ENCODE peak calls at places on chromosomes 11 and 22, in nine cellular contexts. E is Karpas-422; I is RWPE1; D is IMR-90; B is hippocampal formation; O is transverse colon; H is kidney tubule cell; W is GM12892; J is stimulated activated CD4-positive, alpha-beta T cell treated with anti-CD3 and anti-CD28 coated beads, Interleukin-12 subunit alpha, Interleukin-12 subunit beta, amount 100 ng/mL, for 48 hours. L is an unnamed sample.

GRCh38 chr22:36701941-36702640 is 1.5 kb downstream of the CACNG2 start:
- DNase-seq in I (no peak), B (no peak), E (no peak), J (no peak), D (no peak), H (no peak), W (no peak), O (no peak), L (no peak)

GRCh38 chr11:90189011-90189410 is 33.8 kb downstream of the CHORDC1 start:
- DNase-seq in O (no peak), E (no peak), D (no peak), B (no peak), J (no peak), H (no peak), W (no peak), I (no peak), L (no peak)

GRCh38 chr11:66886671-66887221 is 29.9 kb downstream of the LRFN4 start:
- DNase-seq in D (peak), I (no peak), J (no peak), H (peak), O (no peak), B (no peak), W (no peak), E (no peak), L (no peak)

GRCh38 chr11:44840526-44840925 is 110.2 kb downstream of the TP53I11 start:
- DNase-seq in O (no peak), E (no peak), D (no peak), I (no peak), W (no peak), J (no peak), B (no peak), H (peak), L (no peak)

GRCh38 chr22:30636226-30637077 is 871 bp downstream of the SLC35E4 start:
- DNase-seq in E (peak), D (no peak), I (no peak), W (no peak), H (peak), B (peak), J (no peak), O (peak), L (peak)

GRCh38 chr11:116112031-116112935 is 608.1 kb upstream of the CADM1 start:
- DNase-seq in O (no peak), B (no peak), J (no peak), H (no peak), E (no peak), D (no peak), W (no peak), I (no peak), L (no peak)

GRCh38 chr22:38177926-38178604 is 3.6 kb downstream of the PLA2G6 start:
- DNase-seq in I (no peak), H (peak), B (peak), O (peak), J (no peak), D (peak), W (no peak), E (no peak), L (peak)

GRCh38 chr11:75557649-75558494 is 4.2 kb upstream of the SERPINH1 start:
- DNase-seq in E (no peak), D (peak), I (no peak), J (no peak), H (no peak), B (no peak), W (no peak), O (peak), L (peak)

GRCh38 chr22:43990044-43990443 is 34.1 kb upstream of the PARVB start:
- DNase-seq in E (no peak), I (no peak), D (no peak), O (no peak), H (no peak), J (no peak), B (no peak), W (no peak), L (no peak)

GRCh38 chr11:71443736-71444410 is 4.3 kb downstream of the DHCR7 start:
- DNase-seq in W (no peak), O (no peak), J (no peak), I (no peak), D (no peak), E (no peak), B (no peak), H (no peak), L (peak)

GRCh38 chr11:110471315-110471714 is 41.6 kb downstream of the FDX1 start:
- DNase-seq in J (no peak), W (no peak), H (no peak), E (no peak), D (peak), O (no peak), B (no peak), I (no peak), L (no peak)

GRCh38 chr11:49995559-49995958 is 13.2 kb upstream of the OR4C12 start:
- DNase-seq in E (peak), D (peak), J (peak), W (no peak), H (peak), O (no peak), I (no peak), B (peak), L (no peak)

GRCh38 chr22:31295831-31296230 is 3.5 kb upstream of the PIK3IP1 start:
- DNase-seq in W (no peak), H (peak), D (peak), B (no peak), J (no peak), I (no peak), O (no peak), E (no peak), L (no peak)

GRCh38 chr11:70567680-70568503 is 169.6 kb downstream of the CTTN start:
- DNase-seq in E (no peak), D (peak), O (peak), J (no peak), B (no peak), I (no peak), H (no peak), W (no peak), L (peak)

GRCh38 chr11:128422576-128423370 is 164.6 kb downstream of the ETS1 start:
- DNase-seq in D (no peak), W (no peak), I (no peak), B (no peak), J (peak), H (no peak), O (peak), E (no peak), L (no peak)

GRCh38 chr11:124946735-124947141 is 7.3 kb upstream of the CCDC15 start:
- DNase-seq in J (no peak), E (no peak), O (no peak), H (peak), I (peak), B (peak), W (no peak), D (peak), L (no peak)

GRCh38 chr11:122069946-122070345 is 46.1 kb downstream of the BLID start:
- DNase-seq in J (no peak), D (peak), O (peak), W (no peak), I (peak), B (peak), H (peak), E (no peak), L (peak)

GRCh38 chr11:19933132-19933735 is 220.6 kb downstream of the NAV2 start:
- DNase-seq in E (no peak), D (no peak), B (no peak), O (no peak), J (no peak), H (no peak), W (no peak), I (no peak), L (no peak)

GRCh38 chr11:11171285-11171684 is 181.8 kb downstream of the CSNK2A3 start:
- DNase-seq in W (no peak), H (no peak), D (peak), E (no peak), J (no peak), I (no peak), B (no peak), O (no peak), L (no peak)

GRCh38 chr11:15893080-15893492 is 463.3 kb downstream of the SOX6 start:
- DNase-seq in O (no peak), W (no peak), I (no peak), H (peak), E (no peak), D (peak), J (no peak), B (no peak), L (no peak)

GRCh38 chr22:31178859-31179258 is 18.9 kb downstream of the RNF185 start:
- DNase-seq in B (no peak), H (peak), I (no peak), O (no peak), W (no peak), E (no peak), D (no peak), J (no peak), L (no peak)

GRCh38 chr11:73156686-73157085 is 14.6 kb upstream of the FCHSD2 start:
- DNase-seq in W (no peak), I (no peak), H (no peak), O (no peak), D (no peak), B (no peak), J (no peak), E (no peak), L (peak)

GRCh38 chr11:131666006-131666405 is 295.6 kb downstream of the NTM start:
- DNase-seq in W (no peak), O (no peak), J (no peak), B (no peak), H (no peak), E (no peak), I (no peak), D (no peak), L (no peak)

GRCh38 chr11:5204787-5205186 is 4.3 kb upstream of the OR51V1 start:
- DNase-seq in O (no peak), H (peak), D (peak), E (peak), I (peak), B (no peak), J (no peak), W (no peak), L (no peak)

GRCh38 chr22:19879248-19879575 is 24.5 kb upstream of the GNB1L start:
- DNase-seq in W (no peak), J (no peak), E (no peak), H (no peak), I (no peak), B (no peak), D (no peak), O (no peak), L (peak)

L was measured in posterior vena cava.